ENCODE peak calls at places on chromosomes 11 and 22, in eight cellular contexts. L is CD8-positive, alpha-beta memory T cell; W is fibroblast of lung; M is esophagus squamous epithelium; J is Peyer's patch; S is H9; N is thyroid gland; X is esophagus muscularis mucosa. Y is an unnamed sample.

GRCh38 chr11:72069787-72070251 is 10.5 kb downstream of the NUMA1 start:
- DNase-seq in L (no peak), W (peak; percentile 90), M (no peak), J (peak; percentile 26), S (peak; percentile 42), N (peak; percentile 89), X (peak; percentile 94), Y (no peak)

GRCh38 chr11:118263694-118264567 is at the start of gene MPZL2:
- DNase-seq in L (peak; percentile 39), W (no peak), M (no peak), J (no peak), S (peak; percentile 74), N (peak; percentile 86), X (no peak), Y (no peak)

GRCh38 chr22:39488563-39489083 is 13.5 kb upstream of the MIEF1 start:
- DNase-seq in L (no peak), W (no peak), M (no peak), J (no peak), S (no peak), N (no peak), X (no peak), Y (no peak)

GRCh38 chr11:77082838-77083552 is 16.2 kb downstream of the CAPN5 start:
- DNase-seq in L (peak; percentile 62), W (peak; percentile 25), M (no peak), J (peak; percentile 45), S (no peak), N (peak; percentile 13), X (no peak), Y (no peak)

GRCh38 chr22:25853501-25853900 is 111.5 kb downstream of the MYO18B start:
- DNase-seq in L (no peak), W (no peak), M (no peak), J (no peak), S (no peak), N (no peak), X (no peak), Y (no peak)

GRCh38 chr11:75265851-75266531 is 25.4 kb downstream of the TPBGL start:
- DNase-seq in L (no peak), W (no peak), M (no peak), J (no peak), S (no peak), N (no peak), X (no peak), Y (no peak)

GRCh38 chr11:12862761-12863469 is 146.2 kb upstream of the RASSF10 start:
- DNase-seq in L (no peak), W (peak; percentile 92), M (no peak), J (no peak), S (peak; percentile 87), N (peak; percentile 59), X (no peak), Y (no peak)

GRCh38 chr11:108774037-108774436 is 109.2 kb downstream of the DDX10 start:
- DNase-seq in L (no peak), W (no peak), M (no peak), J (no peak), S (no peak), N (no peak), X (no peak), Y (no peak)

GRCh38 chr11:120335596-120335927 is 651 bp upstream of the ARHGEF12 start:
- DNase-seq in L (no peak), W (no peak), M (no peak), J (no peak), S (no peak), N (peak; percentile 54), X (no peak), Y (no peak)

GRCh38 chr22:26170795-26171194 is 1.5 kb downstream of the SEZ6L start:
- DNase-seq in L (no peak), W (no peak), M (no peak), J (no peak), S (peak; percentile 67), N (peak; percentile 29), X (no peak), Y (no peak)

GRCh38 chr11:134202661-134203060 is 21.1 kb downstream of the NCAPD3 start:
- DNase-seq in L (no peak), W (no peak), M (no peak), J (no peak), S (no peak), N (no peak), X (no peak), Y (no peak)

GRCh38 chr22:49235463-49236300 is 592.0 kb downstream of the BRD1 start:
- DNase-seq in L (no peak), W (no peak), M (no peak), J (no peak), S (peak; percentile 34), N (no peak), X (peak; percentile 81), Y (no peak)

GRCh38 chr22:48699531-48699930 is 1128.1 kb downstream of the BRD1 start:
- DNase-seq in L (no peak), W (no peak), M (no peak), J (no peak), S (no peak), N (no peak), X (no peak), Y (no peak)

GRCh38 chr11:106281455-106282173 is 204.2 kb downstream of the AASDHPPT start:
- DNase-seq in L (no peak), W (peak; percentile 92), M (no peak), J (no peak), S (no peak), N (no peak), X (no peak), Y (no peak)

GRCh38 chr22:39567135-39567946 is 3.2 kb upstream of the CACNA1I start:
- DNase-seq in L (peak; percentile 38), W (no peak), M (no peak), J (peak; percentile 57), S (no peak), N (peak; percentile 23), X (no peak), Y (no peak)

GRCh38 chr11:47412152-47412746 is 3.9 kb downstream of the SLC39A13 start:
- DNase-seq in L (peak; percentile 42), W (no peak), M (no peak), J (peak; percentile 41), S (peak; percentile 82), N (peak; percentile 38), X (no peak), Y (no peak)

GRCh38 chr11:65853249-65853979 is 4.6 kb downstream of the CFL1 start:
- DNase-seq in L (no peak), W (no peak), M (no peak), J (no peak), S (peak; percentile 54), N (no peak), X (no peak), Y (no peak)

GRCh38 chr11:61752117-61752924 is at the start of gene MYRF:
- DNase-seq in L (peak; percentile 50), W (peak; percentile 24), M (no peak), J (peak; percentile 17), S (peak; percentile 66), N (peak; percentile 58), X (no peak), Y (peak; percentile 50)

GRCh38 chr11:45048870-45049825 is 97.3 kb upstream of the PRDM11 start:
- DNase-seq in L (no peak), W (no peak), M (no peak), J (no peak), S (no peak), N (peak; percentile 2), X (no peak), Y (no peak)

GRCh38 chr22:20111045-20111688 is 4.7 kb upstream of the RANBP1 start:
- DNase-seq in L (peak; percentile 39), W (no peak), M (no peak), J (peak; percentile 32), S (no peak), N (no peak), X (no peak), Y (no peak)

GRCh38 chr22:20111689-20112622 is 3.9 kb upstream of the RANBP1 start:
- DNase-seq in L (no peak), W (no peak), M (no peak), J (no peak), S (no peak), N (no peak), X (no peak), Y (no peak)

GRCh38 chr22:20114506-20115475 is 1.1 kb upstream of the RANBP1 start:
- DNase-seq in L (no peak), W (no peak), M (no peak), J (no peak), S (no peak), N (no peak), X (no peak), Y (no peak)

GRCh38 chr22:20113551-20114310 is 2.2 kb upstream of the RANBP1 start:
- DNase-seq in L (no peak), W (no peak), M (no peak), J (no peak), S (no peak), N (no peak), X (no peak), Y (no peak)

DNA sequence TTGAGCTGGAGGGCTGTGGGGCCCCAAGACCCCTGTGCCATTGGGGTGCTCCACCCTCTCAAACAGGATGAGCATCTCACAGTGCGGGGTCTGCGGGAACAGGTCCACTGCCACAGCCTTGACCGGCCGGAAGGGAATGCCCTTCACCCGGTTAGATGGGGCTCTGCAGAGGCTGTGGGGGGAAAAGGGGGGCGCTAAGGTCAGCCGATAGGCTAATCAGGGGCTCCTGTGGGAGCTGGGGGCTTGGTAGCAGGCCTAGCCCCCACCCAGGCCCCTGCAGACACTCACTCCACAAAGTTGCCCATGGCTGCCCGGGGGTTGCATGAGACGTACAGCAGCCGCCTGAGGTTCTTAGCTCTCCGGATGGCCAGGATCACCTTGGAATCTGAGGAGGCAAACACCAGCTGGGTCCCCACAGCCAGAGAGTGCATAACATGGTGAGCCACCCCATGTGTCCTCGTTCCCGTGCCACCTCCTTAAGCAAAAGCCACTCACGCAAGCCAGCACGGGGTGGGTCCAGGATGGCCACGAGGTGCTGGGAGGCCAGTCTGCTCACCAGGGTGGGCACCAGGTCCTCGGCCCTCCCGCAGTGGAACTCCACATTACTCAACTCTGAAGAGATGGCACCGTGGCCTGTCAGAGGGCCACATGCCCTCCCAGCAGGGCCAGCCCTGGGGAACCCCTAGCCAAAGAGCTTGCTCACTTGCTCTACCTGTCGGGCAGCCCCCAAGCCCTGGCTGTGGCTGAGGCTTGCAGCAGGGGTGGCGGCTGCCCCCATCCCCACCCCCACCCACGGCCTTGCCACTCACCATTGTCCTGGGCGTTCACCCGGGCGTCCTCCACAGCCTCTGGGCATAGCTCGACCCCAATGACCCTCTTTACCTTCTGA is 3.0 kb upstream of the RANBP1 start:
- DNase-seq in L (no peak), W (no peak), M (no peak), J (no peak), S (no peak), N (no peak), X (no peak), Y (no peak)
- H3K27ac ChIP-seq in L (no peak overlapping the region), W (no peak overlapping the region), M (no peak overlapping the region), J (peak overlapping the region; percentile 62), S (no peak overlapping the region), N (no peak overlapping the region), X (no peak overlapping the region), Y (peak overlapping the region; percentile 80)

GRCh38 chr22:37630839-37631435 is 8.5 kb upstream of the SH3BP1 start:
- DNase-seq in L (no peak), W (no peak), M (no peak), J (no peak), S (no peak), N (no peak), X (no peak), Y (no peak)
- H3K27ac ChIP-seq in L (peak overlapping the region; percentile 59), W (no peak overlapping the region), M (no peak overlapping the region), J (peak overlapping the region; percentile 94), S (no peak overlapping the region), N (no peak overlapping the region), X (no peak overlapping the region), Y (no peak overlapping the region)

GRCh38 chr11:625636-626319 is 1.0 kb upstream of the CDHR5 start:
- DNase-seq in L (no peak), W (no peak), M (no peak), J (no peak), S (no peak), N (no peak), X (no peak), Y (no peak)
- H3K27ac ChIP-seq in L (no peak overlapping the region), W (no peak overlapping the region), M (no peak overlapping the region), J (no peak overlapping the region), S (no peak overlapping the region), N (no peak overlapping the region), X (no peak overlapping the region), Y (no peak overlapping the region)

GRCh38 chr11:113875414-113876073 is at the start of gene USP28:
- DNase-seq in L (peak; percentile 77), W (peak; percentile 94), M (peak; percentile 51), J (peak; percentile 92), S (peak; percentile 97), N (peak; percentile 98), X (peak; percentile 98), Y (peak; percentile 93)
- H3K27ac ChIP-seq in L (peak within 1 kb of the TSS; percentile 74), W (peak within 1 kb of the TSS; percentile 90), M (peak within 1 kb of the TSS; percentile 87), J (peak within 1 kb of the TSS; percentile 89), S (peak within 1 kb of the TSS; percentile 37), N (peak within 1 kb of the TSS; percentile 86), X (peak within 1 kb of the TSS; percentile 91), Y (peak within 1 kb of the TSS; percentile 90)